ENCODE peak calls at places on chromosomes 1 and 21, in five cellular contexts. V, L, A, Q and Z are unnamed samples.

GRCh38 chr1:70231474-70231873 is 10.3 kb downstream of the SRSF11 start:
- DNase-seq in V (no peak), L (no peak), A (no peak), Q (no peak), Z (no peak)

GRCh38 chr1:188386666-188387065 is 1557.9 kb downstream of the PLA2G4A start:
- DNase-seq in V (no peak), L (no peak), A (no peak), Q (no peak), Z (peak)

GRCh38 chr1:244861683-244862082 is 2.7 kb downstream of the HNRNPU start:
- DNase-seq in V (no peak), L (no peak), A (no peak), Q (no peak), Z (no peak)

GRCh38 chr1:232600430-232601258 is 29.3 kb downstream of the SIPA1L2 start:
- DNase-seq in V (no peak), L (no peak), A (no peak), Q (no peak), Z (no peak)

GRCh38 chr1:8351693-8352470 is 34.0 kb downstream of the SLC45A1 start:
- DNase-seq in V (peak), L (peak), A (peak), Q (no peak), Z (peak)

GRCh38 chr21:15894596-15894995 is 164.8 kb downstream of the USP25 start:
- DNase-seq in V (no peak), L (no peak), A (no peak), Q (no peak), Z (peak)

GRCh38 chr21:34834852-34835501 is 166.2 kb downstream of the CLIC6 start:
- DNase-seq in V (no peak), L (no peak), A (no peak), Q (no peak), Z (no peak)

GRCh38 chr1:60173729-60174128 is 100.2 kb upstream of the C1orf87 start:
- DNase-seq in V (no peak), L (no peak), A (no peak), Q (no peak), Z (no peak)

GRCh38 chr21:21366277-21366676 is 368.1 kb downstream of the NCAM2 start:
- DNase-seq in V (no peak), L (no peak), A (no peak), Q (no peak), Z (peak)

GRCh38 chr1:11682287-11682771 is 1.4 kb upstream of the MAD2L2 start:
- DNase-seq in V (no peak), L (no peak), A (no peak), Q (no peak), Z (no peak)

GRCh38 chr1:241883159-241883558 is 35.2 kb downstream of the EXO1 start:
- DNase-seq in V (no peak), L (no peak), A (no peak), Q (no peak), Z (no peak)

GRCh38 chr1:7535934-7536878 is 234.9 kb upstream of the VAMP3 start:
- DNase-seq in V (no peak), L (no peak), A (no peak), Q (no peak), Z (no peak)

GRCh38 chr1:235090406-235091069 is 38.1 kb downstream of the TOMM20 start:
- DNase-seq in V (no peak), L (peak), A (no peak), Q (no peak), Z (no peak)

GRCh38 chr1:226647719-226648118 is 91.4 kb downstream of the ITPKB start:
- DNase-seq in V (no peak), L (no peak), A (no peak), Q (no peak), Z (no peak)

GRCh38 chr1:166283190-166283589 is 116.4 kb upstream of the FAM78B start:
- DNase-seq in V (no peak), L (no peak), A (no peak), Q (no peak), Z (no peak)

GRCh38 chr1:206757524-206758266 is 12.9 kb upstream of the IL19 start:
- DNase-seq in V (no peak), L (no peak), A (no peak), Q (no peak), Z (no peak)

GRCh38 chr1:110390096-110390495 is 730 bp downstream of the SLC16A4 start:
- DNase-seq in V (peak), L (no peak), A (no peak), Q (no peak), Z (no peak)

GRCh38 chr1:22754106-22754768 is 43.6 kb downstream of the EPHB2 start:
- DNase-seq in V (no peak), L (no peak), A (no peak), Q (peak), Z (no peak)

GRCh38 chr21:36759348-36760083 is 60.6 kb downstream of the SIM2 start:
- DNase-seq in V (no peak), L (no peak), A (no peak), Q (no peak), Z (no peak)

GRCh38 chr1:205600085-205600484 is 31.7 kb downstream of the ELK4 start:
- DNase-seq in V (no peak), L (no peak), A (no peak), Q (no peak), Z (no peak)

GRCh38 chr1:75502776-75503175 is 108.1 kb downstream of the SLC44A5 start:
- DNase-seq in V (no peak), L (no peak), A (peak), Q (no peak), Z (no peak)

GRCh38 chr1:216186816-216187215 is 236.4 kb downstream of the USH2A start:
- DNase-seq in V (no peak), L (no peak), A (no peak), Q (no peak), Z (no peak)

GRCh38 chr1:43651188-43651587 is 1.2 kb downstream of the KDM4A start:
- DNase-seq in V (no peak), L (no peak), A (peak), Q (no peak), Z (no peak)

GRCh38 chr1:107318932-107319331 is 178.1 kb downstream of the NTNG1 start:
- DNase-seq in V (no peak), L (no peak), A (no peak), Q (no peak), Z (no peak)

GRCh38 chr1:25472494-25472893 is 41.8 kb downstream of the MACO1 start:
- DNase-seq in V (no peak), L (no peak), A (no peak), Q (peak), Z (no peak)

GRCh38 chr1:53526451-53527101 is 67.4 kb downstream of the DMRTB1 start:
- DNase-seq in V (no peak), L (peak), A (no peak), Q (no peak), Z (peak)

GRCh38 chr1:230986976-230987375 is 8.1 kb downstream of the ARV1 start:
- DNase-seq in V (peak), L (no peak), A (no peak), Q (no peak), Z (no peak)

GRCh38 chr1:66445492-66446181 is 88.3 kb upstream of the SGIP1 start:
- DNase-seq in V (no peak), L (no peak), A (no peak), Q (peak), Z (no peak)

GRCh38 chr1:113701429-113701828 is 57.9 kb downstream of the PHTF1 start:
- DNase-seq in V (no peak), L (no peak), A (no peak), Q (no peak), Z (no peak)

GRCh38 chr1:1035291-1035931 is 15.5 kb downstream of the AGRN start:
- DNase-seq in V (no peak), L (no peak), A (no peak), Q (no peak), Z (no peak)

GRCh38 chr1:27992271-27992670 is 32.5 kb downstream of the XKR8 start:
- DNase-seq in V (no peak), L (no peak), A (no peak), Q (no peak), Z (no peak)

DNA sequence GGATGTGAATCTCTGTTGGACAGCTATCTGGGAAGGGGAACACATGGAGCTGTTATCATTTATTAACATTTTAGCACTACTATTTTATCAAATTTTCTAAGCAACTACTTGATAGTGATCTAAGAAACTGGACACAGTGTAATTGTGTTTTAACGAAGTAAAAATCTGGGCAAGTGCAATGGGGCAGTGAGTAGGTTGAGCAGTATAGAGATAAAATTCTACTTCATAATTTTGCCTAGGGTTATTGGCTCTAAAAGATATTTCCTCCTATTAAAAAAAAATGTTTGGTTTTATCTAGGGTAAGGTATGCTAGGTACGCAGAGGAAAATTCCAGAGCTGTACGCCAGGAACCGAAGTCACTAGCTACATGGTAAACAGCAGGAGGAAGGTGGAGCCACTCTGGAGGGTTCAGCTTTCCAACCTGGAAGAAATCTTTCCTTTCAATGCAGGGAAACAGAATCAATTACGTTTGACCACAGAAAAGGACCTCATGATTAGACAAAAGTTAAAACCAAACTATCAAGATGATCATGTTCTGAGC is 43.3 kb downstream of the BCAR3 start:
- DNase-seq in V (no peak), L (no peak), A (no peak), Q (no peak), Z (no peak)
- TF ChIP-seq SMC3 in V (no peak), L (no peak), A (no peak), Q (no peak), Z (no peak)

GRCh38 chr1:46413596-46413985 is 19.5 kb downstream of the FAAH start:
- DNase-seq in V (peak), L (peak), A (peak), Q (no peak), Z (peak)
- TF ChIP-seq CHD2 in V (no peak), L (no peak), A (no peak), Q (no peak), Z (no peak)

GRCh38 chr1:246567258-246568235 is 1.3 kb downstream of the CNST start:
- DNase-seq in V (no peak), L (peak), A (peak), Q (no peak), Z (peak)
- TF ChIP-seq SMC3 in V (no peak), L (no peak), A (no peak), Q (no peak), Z (no peak)

DNA sequence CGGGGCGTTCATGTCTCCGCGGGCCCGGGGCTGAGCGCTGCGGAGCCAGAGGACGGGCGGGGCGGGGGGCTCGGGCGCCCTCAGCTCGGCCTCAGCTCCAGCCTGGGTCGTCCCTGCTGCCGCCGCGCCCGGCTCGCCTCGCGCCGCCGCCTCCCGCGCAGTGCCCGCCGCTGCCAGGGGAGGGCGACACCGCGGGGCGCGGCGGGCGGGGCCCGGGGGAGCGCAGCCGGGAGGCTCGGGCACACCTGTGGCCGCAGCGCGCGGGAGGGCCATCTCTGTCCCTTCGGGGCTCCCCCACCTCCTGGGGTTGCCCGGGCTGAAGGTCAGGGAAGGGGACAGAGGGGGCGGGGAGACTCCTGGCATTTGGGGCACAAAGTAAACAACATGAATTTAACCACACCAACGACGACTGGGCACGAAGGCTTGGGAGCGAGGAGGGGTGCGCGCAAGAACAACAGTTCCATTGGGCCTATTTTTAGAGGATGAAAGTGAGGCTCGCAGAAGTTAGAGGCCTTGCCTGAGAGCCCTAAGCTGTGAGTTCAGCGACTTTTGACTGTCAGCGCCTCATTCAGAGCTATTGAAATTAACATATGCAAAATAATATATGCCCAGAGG is at the start of gene FAM131C:
- DNase-seq in V (peak), L (no peak), A (peak), Q (no peak), Z (peak)
- TF ChIP-seq CHD2 in V (no peak), L (no peak), A (no peak), Q (no peak), Z (no peak)

GRCh38 chr1:193311226-193311948 is 125.0 kb upstream of the B3GALT2 start:
- DNase-seq in V (no peak), L (no peak), A (no peak), Q (no peak), Z (no peak)

GRCh38 chr1:193310569-193310968 is 124.2 kb upstream of the B3GALT2 start:
- DNase-seq in V (no peak), L (peak), A (no peak), Q (no peak), Z (no peak)

GRCh38 chr1:193312432-193312831 is 126.0 kb upstream of the B3GALT2 start:
- DNase-seq in V (no peak), L (no peak), A (no peak), Q (no peak), Z (no peak)

GRCh38 chr1:193306430-193306829 is 120.0 kb upstream of the B3GALT2 start:
- DNase-seq in V (no peak), L (no peak), A (no peak), Q (no peak), Z (no peak)

GRCh38 chr1:193308438-193308837 is 122.0 kb upstream of the B3GALT2 start:
- DNase-seq in V (no peak), L (no peak), A (no peak), Q (no peak), Z (no peak)
- TF ChIP-seq SMC3 in V (no peak), L (no peak), A (no peak), Q (no peak), Z (no peak)